ENCODE peak calls at places on chromosomes 2 and 18, in six cellular contexts. G, N, P, Z, J and O are unnamed samples.

GRCh38 chr18:36187138-36187825 is at the start of gene MOCOS:
- DNase-seq in J (peak; percentile 27), G (peak; percentile 54), P (no peak), N (peak; percentile 77), Z (no peak), O (peak; percentile 67)

GRCh38 chr18:67104700-67105284 is 411.7 kb downstream of the DSEL start:
- DNase-seq in Z (no peak), P (no peak), N (no peak), J (peak; percentile 90), G (peak; percentile 82), O (peak; percentile 82)

GRCh38 chr2:204065571-204065970 is 129.0 kb downstream of the ICOS start:
- DNase-seq in P (no peak), Z (no peak), J (no peak), N (no peak), G (no peak), O (no peak)

GRCh38 chr2:133331437-133331836 is 236.8 kb downstream of the NCKAP5 start:
- DNase-seq in G (no peak), N (no peak), P (no peak), Z (no peak), J (peak; percentile 2), O (no peak)

GRCh38 chr2:14137643-14138042 is 494.9 kb upstream of the LRATD1 start:
- DNase-seq in N (no peak), P (no peak), J (no peak), G (no peak), Z (no peak), O (no peak)

GRCh38 chr2:70703900-70704549 is 64.0 kb downstream of the ADD2 start:
- DNase-seq in P (no peak), G (peak; percentile 78), Z (no peak), N (no peak), J (no peak), O (no peak)

GRCh38 chr2:25409468-25409867 is 67.7 kb upstream of the DNMT3A start:
- DNase-seq in Z (no peak), G (no peak), N (no peak), P (no peak), J (no peak), O (no peak)

GRCh38 chr2:132667716-132668115 is 2.3 kb downstream of the LYPD1 start:
- DNase-seq in G (no peak), P (no peak), Z (no peak), J (no peak), N (no peak), O (no peak)

GRCh38 chr18:48922801-48923730 is 27.7 kb downstream of the SMAD7 start:
- DNase-seq in P (no peak), N (no peak), J (no peak), Z (no peak), G (peak; percentile 79), O (peak; percentile 96)

GRCh38 chr2:68594674-68595492 is 48.5 kb upstream of the PROKR1 start:
- DNase-seq in N (peak; percentile 8), G (peak; percentile 53), Z (peak; percentile 36), P (no peak), J (peak; percentile 7), O (peak; percentile 50)

GRCh38 chr2:206004004-206004693 is 81.8 kb downstream of the INO80D start:
- DNase-seq in G (peak; percentile 34), Z (no peak), N (no peak), J (no peak), P (no peak), O (peak; percentile 26)

GRCh38 chr2:140734992-140735391 is 1395.8 kb downstream of the LRP1B start:
- DNase-seq in Z (no peak), G (no peak), N (no peak), P (no peak), J (peak; percentile 53), O (no peak)

GRCh38 chr2:232658217-232658785 is 24.9 kb downstream of the EFHD1 start:
- DNase-seq in G (peak; percentile 12), J (no peak), P (no peak), N (no peak), Z (no peak), O (peak; percentile 20)

GRCh38 chr18:50748243-50749229 is 71.3 kb downstream of the MRO start:
- DNase-seq in P (no peak), J (no peak), Z (no peak), G (no peak), N (no peak), O (no peak)

GRCh38 chr2:67760995-67761394 is 301.8 kb downstream of the C1D start:
- DNase-seq in N (no peak), P (no peak), J (no peak), G (no peak), Z (no peak), O (no peak)

GRCh38 chr2:14492920-14493503 is 139.5 kb upstream of the LRATD1 start:
- DNase-seq in G (peak; percentile 16), N (no peak), J (no peak), P (no peak), Z (no peak), O (peak; percentile 78)

GRCh38 chr2:200471324-200471848 is 38.5 kb downstream of the KCTD18 start:
- DNase-seq in P (no peak), Z (peak; percentile 23), J (peak; percentile 76), N (peak; percentile 47), G (peak; percentile 44), O (peak; percentile 23)

GRCh38 chr18:57768557-57769326 is 34.4 kb downstream of the ATP8B1 start:
- DNase-seq in P (no peak), J (no peak), N (no peak), Z (no peak), G (peak; percentile 80), O (no peak)

GRCh38 chr2:68157402-68158133 is at the start of gene PNO1:
- DNase-seq in N (peak; percentile 90), Z (peak; percentile 98), J (peak; percentile 86), G (peak; percentile 97), P (peak; percentile 92), O (peak; percentile 97)

GRCh38 chr2:20539133-20539719 is 92.4 kb downstream of the RHOB start:
- DNase-seq in N (no peak), Z (no peak), J (no peak), P (no peak), G (peak; percentile 14), O (peak; percentile 34)

GRCh38 chr18:43847164-43848091 is 570.1 kb upstream of the SYT4 start:
- DNase-seq in J (no peak), G (peak; percentile 57), N (no peak), P (no peak), Z (no peak), O (peak; percentile 61)

GRCh38 chr2:180328795-180329422 is 321.8 kb upstream of the CWC22 start:
- DNase-seq in N (no peak), P (no peak), J (no peak), G (no peak), Z (no peak), O (no peak)

GRCh38 chr18:38575648-38576047 is 1010.0 kb upstream of the CELF4 start:
- DNase-seq in Z (no peak), N (no peak), P (no peak), J (no peak), G (no peak), O (no peak)

GRCh38 chr2:26461601-26462023 is 16.3 kb downstream of the OTOF start:
- DNase-seq in N (no peak), P (no peak), J (no peak), Z (no peak), G (no peak), O (no peak)

GRCh38 chr2:70190086-70190412 is 770 bp downstream of the C2orf42 start:
- DNase-seq in G (peak; percentile 60), P (peak; percentile 13), Z (no peak), J (no peak), N (no peak), O (no peak)

GRCh38 chr18:47931707-47932103 is 1.2 kb upstream of the SMAD2 start:
- DNase-seq in P (no peak), G (no peak), Z (no peak), J (peak; percentile 40), N (no peak), O (no peak)

GRCh38 chr2:11867926-11868325 is 121.5 kb downstream of the LPIN1 start:
- DNase-seq in G (no peak), N (no peak), Z (no peak), P (no peak), J (no peak), O (no peak)

GRCh38 chr2:127429291-127429690 is 11.1 kb downstream of the PROC start:
- DNase-seq in P (no peak), G (no peak), Z (no peak), J (no peak), N (no peak), O (no peak)

GRCh38 chr18:41113885-41114482 is 841.0 kb upstream of the PIK3C3 start:
- DNase-seq in N (no peak), G (peak; percentile 93), Z (no peak), P (no peak), J (no peak), O (no peak)